ENCODE peak calls at places on chromosomes 4 and X, in ten cellular contexts. One of them, this sample, is unnamed.

GRCh38 chrX:150352114-150352513 is 11.0 kb upstream of the MAMLD1 start:
- DNase-seq in prostate gland: no peak
- DNase-seq in osteocyte: no peak
- DNase-seq in WTC11: no peak
- DNase-seq in WERI-Rb-1: no peak
- DNase-seq in GM20000: no peak
- DNase-seq in endothelial cell: no peak
- DNase-seq in bronchial epithelial cell: no peak
- DNase-seq in NB4: no peak
- DNase-seq in suprapubic skin: no peak
- DNase-seq in this sample: no peak

GRCh38 chrX:131734621-131735020 is 190.7 kb downstream of the OR13H1 start:
- DNase-seq in prostate gland: no peak
- DNase-seq in osteocyte: peak; percentile 49
- DNase-seq in WTC11: no peak
- DNase-seq in WERI-Rb-1: no peak
- DNase-seq in GM20000: no peak
- DNase-seq in endothelial cell: no peak
- DNase-seq in bronchial epithelial cell: no peak
- DNase-seq in NB4: no peak
- DNase-seq in suprapubic skin: peak; percentile 80
- DNase-seq in this sample: peak; percentile 61

GRCh38 chr4:16761031-16761430 is 137.4 kb downstream of the LDB2 start:
- DNase-seq in prostate gland: no peak
- DNase-seq in osteocyte: no peak
- DNase-seq in WTC11: no peak
- DNase-seq in WERI-Rb-1: no peak
- DNase-seq in GM20000: no peak
- DNase-seq in endothelial cell: no peak
- DNase-seq in bronchial epithelial cell: no peak
- DNase-seq in NB4: no peak
- DNase-seq in suprapubic skin: no peak
- DNase-seq in this sample: no peak

GRCh38 chr4:7336732-7337131 is 98.0 kb downstream of the PSAPL1 start:
- DNase-seq in prostate gland: no peak
- DNase-seq in osteocyte: no peak
- DNase-seq in WTC11: no peak
- DNase-seq in WERI-Rb-1: no peak
- DNase-seq in GM20000: no peak
- DNase-seq in endothelial cell: no peak
- DNase-seq in bronchial epithelial cell: no peak
- DNase-seq in NB4: no peak
- DNase-seq in suprapubic skin: no peak
- DNase-seq in this sample: no peak

GRCh38 chr4:76307670-76308014 is 1.1 kb downstream of the STBD1 start:
- DNase-seq in prostate gland: no peak
- DNase-seq in osteocyte: no peak
- DNase-seq in WTC11: no peak
- DNase-seq in WERI-Rb-1: no peak
- DNase-seq in GM20000: no peak
- DNase-seq in endothelial cell: no peak
- DNase-seq in bronchial epithelial cell: no peak
- DNase-seq in NB4: no peak
- DNase-seq in suprapubic skin: no peak
- DNase-seq in this sample: no peak

GRCh38 chrX:154437971-154438893 is 1.3 kb downstream of the GDI1 start:
- DNase-seq in prostate gland: no peak
- DNase-seq in osteocyte: peak; percentile 79
- DNase-seq in WTC11: no peak
- DNase-seq in WERI-Rb-1: no peak
- DNase-seq in GM20000: no peak
- DNase-seq in endothelial cell: no peak
- DNase-seq in bronchial epithelial cell: no peak
- DNase-seq in NB4: no peak
- DNase-seq in suprapubic skin: no peak
- DNase-seq in this sample: no peak

GRCh38 chrX:65673857-65674350 is 6.5 kb downstream of the MSN start:
- DNase-seq in prostate gland: no peak
- DNase-seq in osteocyte: no peak
- DNase-seq in WTC11: no peak
- DNase-seq in WERI-Rb-1: no peak
- DNase-seq in GM20000: no peak
- DNase-seq in endothelial cell: no peak
- DNase-seq in bronchial epithelial cell: no peak
- DNase-seq in NB4: no peak
- DNase-seq in suprapubic skin: no peak
- DNase-seq in this sample: no peak

GRCh38 chrX:40844476-40844875 is 109.1 kb upstream of the MED14 start:
- DNase-seq in prostate gland: no peak
- DNase-seq in osteocyte: no peak
- DNase-seq in WTC11: no peak
- DNase-seq in WERI-Rb-1: no peak
- DNase-seq in GM20000: no peak
- DNase-seq in endothelial cell: no peak
- DNase-seq in bronchial epithelial cell: no peak
- DNase-seq in NB4: no peak
- DNase-seq in suprapubic skin: no peak
- DNase-seq in this sample: no peak

GRCh38 chr4:183634086-183634485 is 24.9 kb downstream of the RWDD4 start:
- DNase-seq in prostate gland: no peak
- DNase-seq in osteocyte: no peak
- DNase-seq in WTC11: no peak
- DNase-seq in WERI-Rb-1: no peak
- DNase-seq in GM20000: no peak
- DNase-seq in endothelial cell: no peak
- DNase-seq in bronchial epithelial cell: no peak
- DNase-seq in NB4: no peak
- DNase-seq in suprapubic skin: no peak
- DNase-seq in this sample: no peak

GRCh38 chr4:109005523-109005922 is 242.7 kb upstream of the ETNPPL start:
- DNase-seq in prostate gland: no peak
- DNase-seq in osteocyte: no peak
- DNase-seq in WTC11: no peak
- DNase-seq in WERI-Rb-1: no peak
- DNase-seq in GM20000: no peak
- DNase-seq in endothelial cell: no peak
- DNase-seq in bronchial epithelial cell: peak; percentile 86
- DNase-seq in NB4: peak; percentile 2
- DNase-seq in suprapubic skin: no peak
- DNase-seq in this sample: no peak

GRCh38 chr4:6250235-6250983 is 19.2 kb upstream of the WFS1 start:
- DNase-seq in prostate gland: peak; percentile 67
- DNase-seq in osteocyte: no peak
- DNase-seq in WTC11: peak; percentile 43
- DNase-seq in WERI-Rb-1: peak; percentile 39
- DNase-seq in GM20000: peak; percentile 83
- DNase-seq in endothelial cell: peak; percentile 60
- DNase-seq in bronchial epithelial cell: peak; percentile 67
- DNase-seq in NB4: peak; percentile 75
- DNase-seq in suprapubic skin: no peak
- DNase-seq in this sample: peak; percentile 20

GRCh38 chrX:106931831-106932491 is 11.8 kb downstream of the CLDN2 start:
- DNase-seq in prostate gland: no peak
- DNase-seq in osteocyte: no peak
- DNase-seq in WTC11: no peak
- DNase-seq in WERI-Rb-1: no peak
- DNase-seq in GM20000: no peak
- DNase-seq in endothelial cell: no peak
- DNase-seq in bronchial epithelial cell: no peak
- DNase-seq in NB4: no peak
- DNase-seq in suprapubic skin: no peak
- DNase-seq in this sample: no peak

GRCh38 chrX:109840585-109840984 is 107.5 kb upstream of the ACSL4 start:
- DNase-seq in prostate gland: no peak
- DNase-seq in osteocyte: no peak
- DNase-seq in WTC11: no peak
- DNase-seq in WERI-Rb-1: no peak
- DNase-seq in GM20000: no peak
- DNase-seq in endothelial cell: no peak
- DNase-seq in bronchial epithelial cell: peak; percentile 90
- DNase-seq in NB4: peak; percentile 91
- DNase-seq in suprapubic skin: no peak
- DNase-seq in this sample: peak; percentile 80

GRCh38 chr4:103244251-103244650 is 46.1 kb upstream of the CENPE start:
- DNase-seq in prostate gland: no peak
- DNase-seq in osteocyte: no peak
- DNase-seq in WTC11: no peak
- DNase-seq in WERI-Rb-1: no peak
- DNase-seq in GM20000: no peak
- DNase-seq in endothelial cell: no peak
- DNase-seq in bronchial epithelial cell: peak; percentile 80
- DNase-seq in NB4: no peak
- DNase-seq in suprapubic skin: no peak
- DNase-seq in this sample: no peak

GRCh38 chr4:101870874-101871273 is 80.3 kb downstream of the BANK1 start:
- DNase-seq in prostate gland: no peak
- DNase-seq in osteocyte: no peak
- DNase-seq in WTC11: no peak
- DNase-seq in WERI-Rb-1: no peak
- DNase-seq in GM20000: no peak
- DNase-seq in endothelial cell: no peak
- DNase-seq in bronchial epithelial cell: no peak
- DNase-seq in NB4: no peak
- DNase-seq in suprapubic skin: no peak
- DNase-seq in this sample: no peak

DNA sequence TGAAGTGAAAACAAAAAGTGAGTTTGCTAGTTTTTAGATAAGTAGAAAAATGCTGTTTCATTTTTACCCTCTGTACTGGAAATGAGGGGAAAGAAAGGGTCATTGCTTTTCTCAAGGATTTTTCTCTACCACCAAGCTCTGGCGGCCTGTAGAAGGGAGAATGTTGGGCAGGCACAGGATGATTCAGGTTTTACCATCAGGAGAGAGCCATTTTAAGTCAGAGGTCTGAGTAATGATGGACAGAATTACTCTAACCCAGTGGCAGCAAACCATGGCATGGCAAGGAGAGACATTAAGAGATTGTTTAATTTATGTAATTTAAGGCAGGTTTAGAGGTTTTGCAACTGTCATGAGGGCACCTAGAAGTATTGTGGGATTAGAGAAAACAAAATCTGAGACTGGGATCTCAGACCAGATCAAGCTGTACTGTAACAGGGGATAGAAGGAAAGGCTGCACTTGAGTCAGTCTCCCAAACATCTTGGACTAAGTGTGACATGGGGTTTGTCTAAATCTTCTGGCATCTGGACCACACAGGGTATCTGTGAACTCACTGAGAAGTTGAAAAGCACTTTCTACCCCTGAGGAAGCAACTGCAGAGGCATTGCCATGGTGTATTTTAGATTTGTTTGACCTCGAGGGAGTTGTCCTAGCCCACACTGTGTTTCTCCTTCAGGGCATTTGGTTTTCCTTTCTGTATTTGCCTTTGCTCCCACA is 81.6 kb downstream of the BANK1 start:
- DNase-seq in prostate gland: no peak
- DNase-seq in osteocyte: no peak
- DNase-seq in WTC11: no peak
- DNase-seq in WERI-Rb-1: no peak
- DNase-seq in GM20000: no peak
- DNase-seq in endothelial cell: no peak
- DNase-seq in bronchial epithelial cell: no peak
- DNase-seq in NB4: no peak
- DNase-seq in suprapubic skin: no peak
- DNase-seq in this sample: no peak
- TF ChIP-seq CTCF in prostate gland: no peak
- TF ChIP-seq CTCF in osteocyte: no peak
- TF ChIP-seq CTCF in WTC11: no peak
- TF ChIP-seq CTCF in WERI-Rb-1: no peak
- TF ChIP-seq CTCF in GM20000: no peak
- TF ChIP-seq CTCF in endothelial cell: no peak
- TF ChIP-seq CTCF in bronchial epithelial cell: no peak
- TF ChIP-seq CTCF in NB4: no peak
- TF ChIP-seq CTCF in suprapubic skin: no peak
- TF ChIP-seq CTCF in this sample: no peak

GRCh38 chr4:159764343-159764952 is 661.6 kb downstream of the RAPGEF2 start:
- DNase-seq in prostate gland: peak; percentile 15
- DNase-seq in osteocyte: no peak
- DNase-seq in WTC11: no peak
- DNase-seq in WERI-Rb-1: peak; percentile 51
- DNase-seq in GM20000: peak; percentile 26
- DNase-seq in endothelial cell: peak; percentile 50
- DNase-seq in bronchial epithelial cell: peak; percentile 64
- DNase-seq in NB4: peak; percentile 56
- DNase-seq in suprapubic skin: no peak
- DNase-seq in this sample: no peak
- TF ChIP-seq CTCF in prostate gland: peak; percentile 48
- TF ChIP-seq CTCF in osteocyte: peak; percentile 78
- TF ChIP-seq CTCF in WTC11: peak; percentile 49
- TF ChIP-seq CTCF in WERI-Rb-1: peak; percentile 49
- TF ChIP-seq CTCF in GM20000: peak; percentile 59
- TF ChIP-seq CTCF in endothelial cell: peak; percentile 79
- TF ChIP-seq CTCF in bronchial epithelial cell: peak; percentile 65
- TF ChIP-seq CTCF in NB4: peak; percentile 33
- TF ChIP-seq CTCF in suprapubic skin: peak; percentile 34
- TF ChIP-seq CTCF in this sample: peak; percentile 33

DNA sequence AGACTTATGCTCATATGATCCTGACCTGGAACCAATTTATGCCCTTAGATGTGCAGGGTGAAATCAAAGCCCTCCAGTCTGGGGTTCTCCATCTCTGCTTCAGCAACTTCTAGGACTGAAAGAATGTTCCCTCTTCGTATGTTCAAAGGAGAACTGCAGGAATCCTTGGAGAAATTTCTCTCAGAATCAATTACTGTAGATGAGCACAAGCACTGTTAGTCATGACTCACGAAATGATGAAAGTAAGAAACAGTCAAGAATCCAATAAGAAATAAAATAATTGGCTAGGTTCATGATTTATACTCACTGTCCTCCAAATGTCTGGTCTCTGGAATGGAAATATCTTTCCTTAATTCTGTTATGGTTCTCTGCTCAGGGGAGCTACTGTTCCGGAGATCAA is 348.2 kb downstream of the PDGFC start:
- DNase-seq in prostate gland: no peak
- DNase-seq in osteocyte: no peak
- DNase-seq in WTC11: no peak
- DNase-seq in WERI-Rb-1: no peak
- DNase-seq in GM20000: no peak
- DNase-seq in endothelial cell: no peak
- DNase-seq in bronchial epithelial cell: no peak
- DNase-seq in NB4: no peak
- DNase-seq in suprapubic skin: no peak
- DNase-seq in this sample: no peak
- TF ChIP-seq CTCF in prostate gland: no peak
- TF ChIP-seq CTCF in osteocyte: no peak
- TF ChIP-seq CTCF in WTC11: no peak
- TF ChIP-seq CTCF in WERI-Rb-1: no peak
- TF ChIP-seq CTCF in GM20000: no peak
- TF ChIP-seq CTCF in endothelial cell: no peak
- TF ChIP-seq CTCF in bronchial epithelial cell: no peak
- TF ChIP-seq CTCF in NB4: no peak
- TF ChIP-seq CTCF in suprapubic skin: no peak
- TF ChIP-seq CTCF in this sample: no peak

DNA sequence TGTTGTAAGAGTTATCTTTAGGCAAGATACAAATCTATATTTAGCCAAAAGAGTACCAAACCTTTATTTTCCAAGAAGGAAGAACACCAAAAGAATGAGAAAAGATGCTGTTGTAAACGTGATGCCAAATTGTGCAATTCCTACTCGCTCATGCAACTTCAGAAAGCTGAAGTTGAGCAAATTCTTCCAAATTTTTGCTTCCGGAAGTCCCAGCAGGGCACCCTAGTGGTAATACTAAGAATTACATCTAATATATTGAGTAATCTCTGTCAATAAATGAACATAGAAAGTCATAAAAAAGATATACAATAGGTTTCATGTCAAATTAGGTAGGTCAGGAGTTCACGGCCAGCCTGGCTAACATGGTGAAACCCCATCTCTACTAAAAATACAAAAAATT is 36.0 kb upstream of the SMARCAD1 start:
- DNase-seq in prostate gland: no peak
- DNase-seq in osteocyte: no peak
- DNase-seq in WTC11: no peak
- DNase-seq in WERI-Rb-1: no peak
- DNase-seq in GM20000: no peak
- DNase-seq in endothelial cell: no peak
- DNase-seq in bronchial epithelial cell: no peak
- DNase-seq in NB4: peak; percentile 25
- DNase-seq in suprapubic skin: no peak
- DNase-seq in this sample: no peak
- TF ChIP-seq CTCF in prostate gland: no peak
- TF ChIP-seq CTCF in osteocyte: peak; percentile 28
- TF ChIP-seq CTCF in WTC11: peak; percentile 75
- TF ChIP-seq CTCF in WERI-Rb-1: peak; percentile 37
- TF ChIP-seq CTCF in GM20000: no peak
- TF ChIP-seq CTCF in endothelial cell: peak; percentile 93
- TF ChIP-seq CTCF in bronchial epithelial cell: peak; percentile 12
- TF ChIP-seq CTCF in NB4: peak; percentile 37
- TF ChIP-seq CTCF in suprapubic skin: no peak
- TF ChIP-seq CTCF in this sample: peak; percentile 26